ENCODE peak calls at places on chromosomes 16 and 17, in ten cellular contexts. Z is breast epithelium; H is stimulated activated CD8-positive, alpha-beta memory T cell treated with anti-CD3 and anti-CD28 coated beads, Interleukin-12 subunit alpha, Interleukin-12 subunit beta, amount 100 ng/mL, for 1 hour; O is GM12865; T is AG10803; U is A549; J is NCI-H2171; A is H7; G is BJ; W is activated CD4-positive, alpha-beta T cell treated with anti-CD3 and anti-CD28 coated beads, Interleukin-2, amount 10 ng/mL, durations not matched to agents 7 days and 5 days. N is an unnamed sample.

GRCh38 chr17:45371414-45372324 is 54.8 kb upstream of the MAP3K14 start:
- DNase-seq in U (peak), A (peak), T (peak), J (no peak), Z (peak), W (no peak), G (peak), H (no peak), O (no peak), N (no peak)

GRCh38 chr16:70750893-70751467 is 50.0 kb downstream of the VAC14 start:
- DNase-seq in O (no peak), T (peak), G (no peak), A (no peak), J (no peak), U (peak), W (no peak), H (no peak), Z (no peak), N (no peak)

GRCh38 chr16:28205117-28205899 is 6.5 kb downstream of the XPO6 start:
- DNase-seq in G (no peak), U (no peak), Z (no peak), O (no peak), J (no peak), A (no peak), H (no peak), W (no peak), T (no peak), N (no peak)

GRCh38 chr17:28295677-28296578 is 23.1 kb upstream of the TMEM97 start:
- DNase-seq in A (no peak), T (no peak), U (no peak), W (no peak), Z (no peak), H (no peak), O (no peak), G (no peak), J (no peak), N (no peak)

GRCh38 chr17:44380767-44381166 is 8.7 kb downstream of the ITGA2B start:
- DNase-seq in A (peak), J (no peak), Z (no peak), T (no peak), U (no peak), G (no peak), H (no peak), O (no peak), W (no peak), N (no peak)

GRCh38 chr17:57207396-57207795 is 48.9 kb upstream of the MSI2 start:
- DNase-seq in U (no peak), O (no peak), Z (no peak), W (no peak), T (no peak), A (no peak), H (no peak), J (no peak), G (no peak), N (no peak)

GRCh38 chr17:57612202-57613071 is 132.7 kb downstream of the CCDC182 start:
- DNase-seq in O (peak), J (peak), G (no peak), U (no peak), A (peak), Z (peak), H (no peak), T (no peak), W (no peak), N (no peak)

GRCh38 chr16:47503936-47504335 is 42.8 kb downstream of the PHKB start:
- DNase-seq in O (no peak), W (no peak), H (no peak), Z (no peak), J (no peak), G (no peak), A (no peak), U (no peak), T (no peak), N (no peak)

GRCh38 chr16:29700253-29700987 is 21.4 kb downstream of the QPRT start:
- DNase-seq in H (peak), Z (peak), G (peak), T (peak), W (peak), A (peak), J (peak), U (peak), O (peak), N (peak)

GRCh38 chr16:21159281-21159951 is 942 bp downstream of the LDAF1 start:
- DNase-seq in Z (peak), W (no peak), A (peak), T (no peak), G (no peak), U (no peak), H (no peak), J (no peak), O (peak), N (no peak)

GRCh38 chr17:14301279-14301760 is 439 bp downstream of the HS3ST3B1 start:
- DNase-seq in G (no peak), T (no peak), J (no peak), H (no peak), Z (no peak), A (peak), O (no peak), U (no peak), W (peak), N (no peak)

GRCh38 chr16:87330257-87330624 is 13.0 kb upstream of the C16orf95 start:
- DNase-seq in T (no peak), G (no peak), J (no peak), A (no peak), U (no peak), H (no peak), Z (no peak), W (no peak), O (no peak), N (no peak)

GRCh38 chr17:1959871-1960569 is 65.1 kb downstream of the RTN4RL1 start:
- DNase-seq in A (peak), J (no peak), U (no peak), T (no peak), O (no peak), G (no peak), W (no peak), H (no peak), Z (no peak), N (peak)

GRCh38 chr16:46858151-46858550 is 26.0 kb upstream of the GPT2 start:
- DNase-seq in H (no peak), Z (no peak), U (no peak), O (no peak), J (no peak), T (no peak), G (no peak), W (no peak), A (no peak), N (no peak)